ENCODE peak calls at places on chromosome 19, in six cellular contexts. Z is MM.1S, W is Peyer's patch, K is left ventricle myocardium inferior, D is heart left ventricle, H is mucosa of descending colon. O is an unnamed sample. For H3K4me1, the result is how much of the 10 kb centered on the place peaks cover.

GRCh38 chr19:33000510-33000909 is 28.5 kb downstream of the FAAP24 start:
- DNase-seq in Z (no peak), K (no peak), D (no peak), W (no peak), H (no peak), O (no peak)

GRCh38 chr19:47745010-47745901 is at the start of gene NOP53:
- DNase-seq in K (peak), W (peak), H (peak), Z (peak), D (peak), O (peak)

GRCh38 chr19:37932985-37933953 is 26.3 kb downstream of the SIPA1L3 start:
- DNase-seq in K (peak), D (no peak), Z (no peak), H (peak), W (peak), O (no peak)

GRCh38 chr19:33815410-33816340 is 19.0 kb downstream of the KCTD15 start:
- DNase-seq in K (no peak), H (no peak), W (no peak), Z (no peak), D (no peak), O (peak)

GRCh38 chr19:11414544-11414943 is 4.6 kb downstream of the RGL3 start:
- DNase-seq in H (no peak), W (no peak), Z (no peak), D (no peak), K (no peak), O (no peak)

GRCh38 chr19:33603377-33603776 is 18.4 kb upstream of the CHST8 start:
- DNase-seq in H (no peak), K (no peak), Z (no peak), D (no peak), W (no peak), O (no peak)

GRCh38 chr19:28985201-28985600 is 227.8 kb downstream of the UQCRFS1 start:
- DNase-seq in D (no peak), K (no peak), Z (no peak), W (no peak), H (no peak), O (no peak)

GRCh38 chr19:49422407-49423277 is 599 bp downstream of the PTH2 start:
- DNase-seq in D (no peak), W (no peak), K (peak), Z (peak), H (peak), O (no peak)

GRCh38 chr19:47408156-47408938 is 11.0 kb downstream of the MEIS3 start:
- DNase-seq in K (no peak), Z (no peak), W (no peak), H (no peak), D (no peak), O (no peak)

GRCh38 chr19:49528211-49528771 is 488 bp downstream of the RCN3 start:
- DNase-seq in D (no peak), H (no peak), K (no peak), W (no peak), Z (no peak), O (no peak)

GRCh38 chr19:662207-662961 is 630 bp downstream of the RNF126 start:
- DNase-seq in K (no peak), W (peak), H (peak), Z (peak), D (no peak), O (peak)

GRCh38 chr19:18587561-18587960 is 1.0 kb upstream of the REX1BD start:
- DNase-seq in H (no peak), D (no peak), K (no peak), Z (no peak), W (no peak), O (no peak)
- H3K4me3 ChIP-seq in H (no peak), D (no peak), K (no peak), Z (no peak), W (no peak), O (no peak)

GRCh38 chr19:14088634-14089411 is 1.7 kb downstream of the SAMD1 start:
- DNase-seq in D (no peak), Z (no peak), W (no peak), K (no peak), H (no peak), O (no peak)

GRCh38 chr19:14089662-14090508 is 666 bp downstream of the SAMD1 start:
- DNase-seq in K (peak), D (no peak), Z (peak), W (peak), H (peak), O (peak)

GRCh38 chr19:14091086-14091884 is 734 bp upstream of the SAMD1 start:
- DNase-seq in K (no peak), W (peak), H (peak), D (peak), Z (peak), O (peak)

GRCh38 chr19:14090509-14091085 is at the start of gene SAMD1:
- DNase-seq in K (peak), H (peak), W (peak), Z (peak), D (peak), O (peak)

DNA sequence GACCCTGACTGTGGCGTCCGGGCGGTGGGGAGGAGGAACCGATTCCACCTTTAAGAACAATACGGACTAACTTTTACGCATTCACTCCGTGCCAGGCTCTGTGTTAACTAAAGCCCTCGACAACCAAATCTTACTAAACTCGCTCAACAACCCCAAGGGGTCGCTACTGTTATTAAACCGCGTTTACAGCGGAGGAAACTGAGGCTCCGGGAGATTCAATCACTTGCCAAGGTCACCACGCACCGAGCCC is 1.2 kb downstream of the SAMD1 start:
- DNase-seq in K (no peak), H (no peak), D (no peak), Z (no peak), W (no peak), O (no peak)
- TF ChIP-seq CTCF in K (peak), H (no peak), D (no peak), Z (no peak), W (no peak), O (peak)

GRCh38 chr19:16540948-16541347 is 1.3 kb downstream of the CHERP start:
- DNase-seq in Z (no peak), D (no peak), W (no peak), K (no peak), H (no peak), O (no peak)

GRCh38 chr19:16541526-16542044 is 652 bp downstream of the CHERP start:
- DNase-seq in D (no peak), K (no peak), W (no peak), H (no peak), Z (peak), O (no peak)

GRCh38 chr19:16542045-16542893 is at the start of gene CHERP:
- DNase-seq in D (peak), W (peak), Z (peak), K (peak), H (peak), O (peak)

GRCh38 chr19:16542894-16543498 is 759 bp upstream of the CHERP start:
- DNase-seq in D (no peak), Z (peak), H (no peak), K (no peak), W (no peak), O (no peak)

DNA sequence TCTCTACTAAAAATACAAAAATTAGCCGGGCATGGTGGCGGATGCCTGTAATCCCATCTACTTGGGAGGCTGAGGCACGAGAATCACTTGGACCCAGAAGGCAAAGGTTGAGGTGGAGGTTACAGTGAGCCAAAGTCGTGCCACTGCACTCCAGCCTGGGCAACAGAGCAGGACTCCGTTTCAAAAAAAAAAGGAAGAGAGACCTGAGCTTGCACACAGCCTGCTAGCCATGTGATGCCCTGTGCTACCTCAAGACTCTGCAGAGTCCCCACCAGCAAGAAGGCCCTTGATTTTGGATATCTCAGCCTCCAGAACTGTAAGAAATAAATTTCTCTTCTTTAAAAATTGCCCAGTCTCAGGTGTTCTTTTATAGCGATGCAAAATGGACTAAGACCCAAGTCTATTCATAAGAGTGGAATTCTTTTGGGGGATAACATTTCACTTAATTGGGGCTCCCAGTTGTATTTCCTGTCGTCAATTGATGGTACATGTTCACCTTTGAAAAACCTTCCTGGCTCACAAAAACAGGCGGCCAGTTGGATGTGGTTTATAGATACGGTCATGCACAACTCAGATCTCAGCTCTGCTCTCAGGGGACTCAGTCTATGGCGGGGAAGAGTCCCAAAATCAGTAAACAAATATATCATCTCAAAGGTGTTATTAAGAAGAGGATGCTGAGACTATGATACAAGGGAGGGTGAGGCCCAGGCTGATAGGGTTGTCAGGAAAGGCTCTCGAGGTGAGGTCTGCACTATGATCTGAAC is 2.4 kb upstream of the CHERP start:
- DNase-seq in W (no peak), H (no peak), D (no peak), K (no peak), Z (no peak), O (no peak)
- H3K4me1 ChIP-seq in W (under half), H (under half), D (under half), K (under half), Z (under half), O (under half)

GRCh38 chr19:13052447-13053232 is 50.0 kb downstream of the LYL1 start:
- DNase-seq in H (no peak), K (no peak), D (no peak), W (no peak), Z (no peak), O (no peak)
- H3K4me3 ChIP-seq in H (no peak), K (peak), D (no peak), W (no peak), Z (no peak), O (peak)

DNA sequence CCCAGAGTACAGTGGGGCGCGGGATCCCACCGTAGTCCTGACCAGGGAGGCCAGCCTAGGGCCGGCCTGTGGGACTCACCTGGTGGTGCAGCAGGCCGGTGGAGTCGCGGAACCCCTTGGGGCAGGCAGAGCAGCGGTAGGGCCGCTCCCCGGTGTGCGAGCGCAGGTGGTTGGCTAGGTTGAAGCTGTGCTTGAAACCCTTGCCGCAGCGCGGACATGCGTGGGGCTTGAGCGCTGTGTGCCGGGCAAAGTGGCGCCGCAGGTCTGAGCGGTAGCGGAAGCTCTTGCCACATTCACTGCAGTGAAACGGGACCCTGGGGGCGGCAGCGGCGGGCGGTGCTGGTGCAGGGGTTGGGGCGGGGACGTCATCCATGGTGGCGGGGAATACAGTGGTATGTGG is 1.8 kb downstream of the FIZ1 start:
- DNase-seq in K (no peak), Z (no peak), W (no peak), H (peak), D (no peak), O (peak)
- TF ChIP-seq CTCF in K (no peak), Z (no peak), W (no peak), H (no peak), D (no peak), O (no peak)

O was measured in upper lobe of right lung.